ENCODE peak calls at places on chromosomes 6 and 20, in eight cellular contexts. R, L, O, W, J, G, C and Z are unnamed samples.

GRCh38 chr20:17344775-17345174 is 117.9 kb downstream of the PCSK2 start:
- DNase-seq in R (no peak), L (no peak), O (no peak), W (no peak), J (no peak), G (no peak), C (no peak), Z (no peak)

GRCh38 chr6:7146079-7146828 is 38.5 kb downstream of the RREB1 start:
- DNase-seq in R (no peak), L (peak; percentile 80), O (peak; percentile 19), W (peak; percentile 31), J (no peak), G (peak; percentile 80), C (no peak), Z (peak; percentile 63)

GRCh38 chr20:7155794-7156193 is 388.3 kb downstream of the BMP2 start:
- DNase-seq in R (no peak), L (no peak), O (no peak), W (no peak), J (no peak), G (no peak), C (no peak), Z (no peak)

GRCh38 chr20:57090590-57091560 is 175.6 kb downstream of the BMP7 start:
- DNase-seq in R (no peak), L (no peak), O (no peak), W (no peak), J (no peak), G (no peak), C (no peak), Z (no peak)

GRCh38 chr6:31718294-31718693 is 3.1 kb downstream of the LY6G6D start:
- DNase-seq in R (no peak), L (no peak), O (no peak), W (no peak), J (no peak), G (no peak), C (no peak), Z (no peak)

GRCh38 chr6:88730602-88731001 is 232.8 kb downstream of the RNGTT start:
- DNase-seq in R (no peak), L (no peak), O (no peak), W (no peak), J (no peak), G (no peak), C (no peak), Z (no peak)

GRCh38 chr20:48725589-48725991 is 102.2 kb downstream of the PREX1 start:
- DNase-seq in R (no peak), L (no peak), O (peak; percentile 68), W (no peak), J (peak; percentile 4), G (peak; percentile 38), C (no peak), Z (peak; percentile 11)

GRCh38 chr20:6765469-6766058 is 1.9 kb upstream of the BMP2 start:
- DNase-seq in R (no peak), L (no peak), O (peak; percentile 50), W (no peak), J (no peak), G (peak; percentile 71), C (no peak), Z (peak; percentile 77)

GRCh38 chr6:139330841-139331500 is 39.2 kb upstream of the TXLNB start:
- DNase-seq in R (no peak), L (no peak), O (no peak), W (no peak), J (no peak), G (no peak), C (no peak), Z (peak; percentile 28)

GRCh38 chr6:235763-236360 is 56.4 kb upstream of the DUSP22 start:
- DNase-seq in R (no peak), L (no peak), O (peak; percentile 46), W (peak; percentile 73), J (no peak), G (peak; percentile 92), C (no peak), Z (peak; percentile 54)

GRCh38 chr6:86192123-86192522 is 549.4 kb upstream of the SYNCRIP start:
- DNase-seq in R (no peak), L (no peak), O (peak; percentile 41), W (no peak), J (no peak), G (peak; percentile 84), C (no peak), Z (peak; percentile 7)

GRCh38 chr20:39206899-39207564 is 244.9 kb downstream of the DHX35 start:
- DNase-seq in R (no peak), L (no peak), O (no peak), W (no peak), J (no peak), G (no peak), C (no peak), Z (no peak)

GRCh38 chr6:8061736-8062135 is 2.5 kb downstream of the BLOC1S5 start:
- DNase-seq in R (no peak), L (no peak), O (no peak), W (no peak), J (no peak), G (no peak), C (no peak), Z (no peak)

GRCh38 chr20:32446301-32447100 is 88.4 kb downstream of the ASXL1 start:
- DNase-seq in R (no peak), L (no peak), O (no peak), W (no peak), J (no peak), G (no peak), C (no peak), Z (no peak)

GRCh38 chr6:86010915-86011786 is 368.5 kb upstream of the SYNCRIP start:
- DNase-seq in R (no peak), L (no peak), O (no peak), W (no peak), J (no peak), G (peak; percentile 16), C (no peak), Z (no peak)

GRCh38 chr6:37824170-37824569 is 4.6 kb downstream of the ZFAND3 start:
- DNase-seq in R (no peak), L (no peak), O (no peak), W (no peak), J (no peak), G (no peak), C (no peak), Z (no peak)

GRCh38 chr6:116948535-116949304 is 71.7 kb downstream of the RFX6 start:
- DNase-seq in R (no peak), L (no peak), O (no peak), W (no peak), J (no peak), G (no peak), C (no peak), Z (no peak)